ENCODE peak calls at places on chromosomes 16 and 17, in ten cellular contexts. One of them, this sample, is unnamed.

GRCh38 chr17:76268991-76269981 is 4.1 kb downstream of the UBALD2 start:
- DNase-seq in K562: no peak
- DNase-seq in GM03348: no peak
- DNase-seq in GM19239: no peak
- DNase-seq in HTR-8/SVneo: no peak
- DNase-seq in endothelial cell: no peak
- DNase-seq in HS-27A: no peak
- DNase-seq in DMS153: no peak
- DNase-seq in Calu3: no peak
- DNase-seq in astrocyte of the cerebellum: no peak
- DNase-seq in this sample: no peak

GRCh38 chr17:14318906-14319205 is 18.0 kb downstream of the HS3ST3B1 start:
- DNase-seq in Calu3: no peak
- DNase-seq in HS-27A: no peak
- DNase-seq in astrocyte of the cerebellum: no peak
- DNase-seq in HTR-8/SVneo: no peak
- DNase-seq in GM19239: no peak
- DNase-seq in GM03348: no peak
- DNase-seq in endothelial cell: no peak
- DNase-seq in DMS153: no peak
- DNase-seq in K562: no peak
- DNase-seq in this sample: no peak

GRCh38 chr17:82118815-82119380 is 20.9 kb upstream of the FASN start:
- DNase-seq in endothelial cell: no peak
- DNase-seq in K562: peak
- DNase-seq in Calu3: no peak
- DNase-seq in HS-27A: no peak
- DNase-seq in astrocyte of the cerebellum: no peak
- DNase-seq in HTR-8/SVneo: no peak
- DNase-seq in GM19239: no peak
- DNase-seq in GM03348: no peak
- DNase-seq in DMS153: no peak
- DNase-seq in this sample: no peak

GRCh38 chr17:34692932-34693331 is 113.5 kb downstream of the TMEM132E start:
- DNase-seq in HTR-8/SVneo: no peak
- DNase-seq in Calu3: no peak
- DNase-seq in DMS153: no peak
- DNase-seq in GM19239: no peak
- DNase-seq in GM03348: no peak
- DNase-seq in astrocyte of the cerebellum: no peak
- DNase-seq in K562: no peak
- DNase-seq in endothelial cell: no peak
- DNase-seq in HS-27A: no peak
- DNase-seq in this sample: no peak

GRCh38 chr16:35409503-35409902 is 1950.1 kb downstream of the TP53TG3F start:
- DNase-seq in HTR-8/SVneo: no peak
- DNase-seq in K562: no peak
- DNase-seq in HS-27A: no peak
- DNase-seq in Calu3: no peak
- DNase-seq in DMS153: no peak
- DNase-seq in astrocyte of the cerebellum: no peak
- DNase-seq in endothelial cell: no peak
- DNase-seq in GM03348: no peak
- DNase-seq in GM19239: no peak
- DNase-seq in this sample: no peak

GRCh38 chr17:79945591-79946255 is 89.9 kb downstream of the TBC1D16 start:
- DNase-seq in HTR-8/SVneo: no peak
- DNase-seq in Calu3: no peak
- DNase-seq in astrocyte of the cerebellum: no peak
- DNase-seq in HS-27A: no peak
- DNase-seq in DMS153: no peak
- DNase-seq in GM03348: no peak
- DNase-seq in GM19239: no peak
- DNase-seq in endothelial cell: no peak
- DNase-seq in K562: no peak
- DNase-seq in this sample: no peak

GRCh38 chr17:8060274-8060673 is 21.4 kb downstream of the ALOX15B start:
- DNase-seq in GM19239: peak
- DNase-seq in Calu3: peak
- DNase-seq in GM03348: peak
- DNase-seq in endothelial cell: peak
- DNase-seq in K562: peak
- DNase-seq in HS-27A: peak
- DNase-seq in DMS153: peak
- DNase-seq in HTR-8/SVneo: peak
- DNase-seq in astrocyte of the cerebellum: peak
- DNase-seq in this sample: no peak

GRCh38 chr17:8029121-8029520 is 9.7 kb upstream of the ALOX15B start:
- DNase-seq in GM19239: no peak
- DNase-seq in endothelial cell: no peak
- DNase-seq in Calu3: no peak
- DNase-seq in GM03348: peak
- DNase-seq in K562: no peak
- DNase-seq in astrocyte of the cerebellum: no peak
- DNase-seq in DMS153: no peak
- DNase-seq in HS-27A: no peak
- DNase-seq in HTR-8/SVneo: no peak
- DNase-seq in this sample: peak

GRCh38 chr17:81388091-81388611 is 7.1 kb upstream of the BAHCC1 start:
- DNase-seq in astrocyte of the cerebellum: no peak
- DNase-seq in HTR-8/SVneo: no peak
- DNase-seq in HS-27A: no peak
- DNase-seq in endothelial cell: no peak
- DNase-seq in K562: no peak
- DNase-seq in Calu3: no peak
- DNase-seq in GM19239: no peak
- DNase-seq in GM03348: no peak
- DNase-seq in DMS153: no peak
- DNase-seq in this sample: no peak

GRCh38 chr17:67982686-67983085 is 13.6 kb downstream of the C17orf58 start:
- DNase-seq in endothelial cell: no peak
- DNase-seq in GM19239: no peak
- DNase-seq in GM03348: no peak
- DNase-seq in Calu3: no peak
- DNase-seq in K562: no peak
- DNase-seq in astrocyte of the cerebellum: no peak
- DNase-seq in HS-27A: no peak
- DNase-seq in HTR-8/SVneo: no peak
- DNase-seq in DMS153: no peak
- DNase-seq in this sample: no peak

GRCh38 chr16:86590501-86591144 is 12.3 kb downstream of the FOXL1 start:
- DNase-seq in Calu3: peak
- DNase-seq in GM19239: no peak
- DNase-seq in astrocyte of the cerebellum: peak
- DNase-seq in HTR-8/SVneo: no peak
- DNase-seq in K562: no peak
- DNase-seq in DMS153: no peak
- DNase-seq in HS-27A: no peak
- DNase-seq in GM03348: peak
- DNase-seq in endothelial cell: no peak
- DNase-seq in this sample: peak

GRCh38 chr16:10992797-10993196 is 48.4 kb downstream of the CLEC16A start:
- DNase-seq in GM03348: peak
- DNase-seq in GM19239: no peak
- DNase-seq in astrocyte of the cerebellum: peak
- DNase-seq in HS-27A: no peak
- DNase-seq in K562: peak
- DNase-seq in endothelial cell: no peak
- DNase-seq in HTR-8/SVneo: peak
- DNase-seq in DMS153: no peak
- DNase-seq in Calu3: peak
- DNase-seq in this sample: peak

GRCh38 chr16:179431-179830 is 828 bp upstream of the HBQ1 start:
- DNase-seq in K562: no peak
- DNase-seq in Calu3: no peak
- DNase-seq in HTR-8/SVneo: no peak
- DNase-seq in HS-27A: no peak
- DNase-seq in DMS153: no peak
- DNase-seq in GM03348: no peak
- DNase-seq in endothelial cell: no peak
- DNase-seq in GM19239: no peak
- DNase-seq in astrocyte of the cerebellum: no peak
- DNase-seq in this sample: no peak

GRCh38 chr16:59611556-59611955 is 877.4 kb upstream of the GOT2 start:
- DNase-seq in Calu3: no peak
- DNase-seq in astrocyte of the cerebellum: no peak
- DNase-seq in GM19239: no peak
- DNase-seq in endothelial cell: no peak
- DNase-seq in K562: no peak
- DNase-seq in DMS153: no peak
- DNase-seq in HS-27A: no peak
- DNase-seq in HTR-8/SVneo: no peak
- DNase-seq in GM03348: peak
- DNase-seq in this sample: no peak

This sample was measured in H4.